ENCODE peak calls at places on chromosomes 3 and 15, in eight cellular contexts. D, J, W, N, M, X, O and V are unnamed samples.
A peak's percentile ranks its signal among the peaks of the same experiment; 100 is the strongest.

GRCh38 chr3:57848177-57848738 is 92.1 kb downstream of the SLMAP start:
- DNase-seq in M (no peak), J (no peak), O (no peak), N (no peak), W (no peak), X (no peak), D (no peak), V (no peak)

GRCh38 chr3:183438749-183439148 is 10.3 kb upstream of the MCF2L2 start:
- DNase-seq in M (no peak), N (no peak), J (no peak), D (no peak), W (no peak), X (no peak), O (no peak), V (no peak)

GRCh38 chr3:154194869-154195268 is 73.7 kb downstream of the ARHGEF26 start:
- DNase-seq in J (no peak), D (no peak), N (no peak), M (no peak), W (no peak), O (no peak), X (no peak), V (no peak)

GRCh38 chr3:194150252-194150934 is 14.4 kb downstream of the HES1 start:
- DNase-seq in W (no peak), J (no peak), M (no peak), N (no peak), O (no peak), D (no peak), X (no peak), V (no peak)

GRCh38 chr3:157159762-157160651 is at the start of gene CCNL1:
- DNase-seq in W (peak; percentile 85), N (peak; percentile 95), X (peak; percentile 95), D (peak; percentile 92), J (peak; percentile 97), M (peak; percentile 99), O (peak; percentile 99), V (peak; percentile 85)

GRCh38 chr15:85974348-85974705 is 105.3 kb upstream of the AGBL1 start:
- DNase-seq in M (no peak), D (no peak), N (no peak), W (no peak), X (peak; percentile 11), J (no peak), O (no peak), V (no peak)

GRCh38 chr3:188370081-188370830 is 216.3 kb downstream of the LPP start:
- DNase-seq in O (no peak), D (no peak), M (no peak), J (no peak), N (no peak), W (peak; percentile 56), X (no peak), V (no peak)

GRCh38 chr15:48170981-48171380 is 7.1 kb downstream of the MYEF2 start:
- DNase-seq in M (no peak), O (no peak), D (no peak), W (no peak), X (no peak), J (no peak), N (no peak), V (no peak)

GRCh38 chr3:88596451-88596850 is 446.7 kb downstream of the C3orf38 start:
- DNase-seq in D (no peak), X (no peak), O (no peak), J (no peak), N (no peak), W (no peak), M (no peak), V (no peak)